ENCODE peak calls at places on chromosomes 4 and X, in ten cellular contexts. One of them, this sample, is unnamed.

GRCh38 chr4:157896726-157897125 is 276.1 kb downstream of the GASK1B start:
- DNase-seq in stimulated activated CD4-positive, alpha-beta T cell treated with anti-CD3 and anti-CD28 coated beads, Interleukin-15, amount 100 ng/mL, for 24 hours: no peak
- DNase-seq in RWPE2: no peak
- DNase-seq in ascending aorta: no peak
- DNase-seq in right lobe of liver: no peak
- DNase-seq in cardiac fibroblast: no peak
- DNase-seq in AG09319: no peak
- DNase-seq in HFF-Myc: no peak
- DNase-seq in left colon: no peak
- DNase-seq in stimulated activated CD8-positive, alpha-beta memory T cell treated with anti-CD3 and anti-CD28 coated beads, Interleukin-2, amount 100 ng/mL, for 1 hour: no peak
- DNase-seq in this sample: no peak

GRCh38 chr4:123477804-123478209 is 81.2 kb downstream of the SPRY1 start:
- DNase-seq in HFF-Myc: no peak
- DNase-seq in stimulated activated CD4-positive, alpha-beta T cell treated with anti-CD3 and anti-CD28 coated beads, Interleukin-15, amount 100 ng/mL, for 24 hours: peak; percentile 50
- DNase-seq in left colon: no peak
- DNase-seq in AG09319: no peak
- DNase-seq in RWPE2: no peak
- DNase-seq in stimulated activated CD8-positive, alpha-beta memory T cell treated with anti-CD3 and anti-CD28 coated beads, Interleukin-2, amount 100 ng/mL, for 1 hour: peak; percentile 19
- DNase-seq in cardiac fibroblast: peak; percentile 63
- DNase-seq in right lobe of liver: no peak
- DNase-seq in ascending aorta: peak; percentile 50
- DNase-seq in this sample: peak; percentile 80

GRCh38 chr4:8038702-8039251 is 99.1 kb upstream of the AFAP1 start:
- DNase-seq in left colon: no peak
- DNase-seq in AG09319: no peak
- DNase-seq in HFF-Myc: no peak
- DNase-seq in cardiac fibroblast: no peak
- DNase-seq in right lobe of liver: no peak
- DNase-seq in stimulated activated CD4-positive, alpha-beta T cell treated with anti-CD3 and anti-CD28 coated beads, Interleukin-15, amount 100 ng/mL, for 24 hours: no peak
- DNase-seq in RWPE2: no peak
- DNase-seq in stimulated activated CD8-positive, alpha-beta memory T cell treated with anti-CD3 and anti-CD28 coated beads, Interleukin-2, amount 100 ng/mL, for 1 hour: no peak
- DNase-seq in ascending aorta: no peak
- DNase-seq in this sample: no peak

GRCh38 chr4:144403903-144404302 is 242.1 kb upstream of the HHIP start:
- DNase-seq in stimulated activated CD4-positive, alpha-beta T cell treated with anti-CD3 and anti-CD28 coated beads, Interleukin-15, amount 100 ng/mL, for 24 hours: no peak
- DNase-seq in HFF-Myc: no peak
- DNase-seq in cardiac fibroblast: no peak
- DNase-seq in stimulated activated CD8-positive, alpha-beta memory T cell treated with anti-CD3 and anti-CD28 coated beads, Interleukin-2, amount 100 ng/mL, for 1 hour: no peak
- DNase-seq in left colon: no peak
- DNase-seq in RWPE2: no peak
- DNase-seq in AG09319: no peak
- DNase-seq in right lobe of liver: no peak
- DNase-seq in ascending aorta: no peak
- DNase-seq in this sample: no peak

GRCh38 chrX:71514367-71515038 is 18.4 kb upstream of the OGT start:
- DNase-seq in cardiac fibroblast: no peak
- DNase-seq in RWPE2: no peak
- DNase-seq in left colon: no peak
- DNase-seq in ascending aorta: no peak
- DNase-seq in stimulated activated CD8-positive, alpha-beta memory T cell treated with anti-CD3 and anti-CD28 coated beads, Interleukin-2, amount 100 ng/mL, for 1 hour: no peak
- DNase-seq in right lobe of liver: no peak
- DNase-seq in stimulated activated CD4-positive, alpha-beta T cell treated with anti-CD3 and anti-CD28 coated beads, Interleukin-15, amount 100 ng/mL, for 24 hours: peak; percentile 27
- DNase-seq in AG09319: no peak
- DNase-seq in HFF-Myc: no peak
- DNase-seq in this sample: peak; percentile 13

GRCh38 chr4:135917016-135917415 is 1615.3 kb downstream of the PCDH18 start:
- DNase-seq in right lobe of liver: no peak
- DNase-seq in left colon: no peak
- DNase-seq in stimulated activated CD4-positive, alpha-beta T cell treated with anti-CD3 and anti-CD28 coated beads, Interleukin-15, amount 100 ng/mL, for 24 hours: no peak
- DNase-seq in AG09319: no peak
- DNase-seq in stimulated activated CD8-positive, alpha-beta memory T cell treated with anti-CD3 and anti-CD28 coated beads, Interleukin-2, amount 100 ng/mL, for 1 hour: no peak
- DNase-seq in RWPE2: no peak
- DNase-seq in cardiac fibroblast: no peak
- DNase-seq in HFF-Myc: no peak
- DNase-seq in ascending aorta: no peak
- DNase-seq in this sample: no peak

GRCh38 chr4:130288576-130288975 is 1192.6 kb downstream of the C4orf33 start:
- DNase-seq in cardiac fibroblast: no peak
- DNase-seq in stimulated activated CD4-positive, alpha-beta T cell treated with anti-CD3 and anti-CD28 coated beads, Interleukin-15, amount 100 ng/mL, for 24 hours: no peak
- DNase-seq in right lobe of liver: no peak
- DNase-seq in HFF-Myc: no peak
- DNase-seq in left colon: no peak
- DNase-seq in ascending aorta: no peak
- DNase-seq in AG09319: no peak
- DNase-seq in RWPE2: no peak
- DNase-seq in stimulated activated CD8-positive, alpha-beta memory T cell treated with anti-CD3 and anti-CD28 coated beads, Interleukin-2, amount 100 ng/mL, for 1 hour: no peak
- DNase-seq in this sample: no peak

GRCh38 chr4:10061650-10062415 is 40.5 kb upstream of the SLC2A9 start:
- DNase-seq in ascending aorta: no peak
- DNase-seq in cardiac fibroblast: no peak
- DNase-seq in AG09319: no peak
- DNase-seq in left colon: no peak
- DNase-seq in HFF-Myc: no peak
- DNase-seq in RWPE2: no peak
- DNase-seq in stimulated activated CD8-positive, alpha-beta memory T cell treated with anti-CD3 and anti-CD28 coated beads, Interleukin-2, amount 100 ng/mL, for 1 hour: no peak
- DNase-seq in right lobe of liver: no peak
- DNase-seq in stimulated activated CD4-positive, alpha-beta T cell treated with anti-CD3 and anti-CD28 coated beads, Interleukin-15, amount 100 ng/mL, for 24 hours: no peak
- DNase-seq in this sample: no peak

GRCh38 chr4:74223801-74224200 is 65.9 kb downstream of the MTHFD2L start:
- DNase-seq in AG09319: no peak
- DNase-seq in ascending aorta: no peak
- DNase-seq in RWPE2: no peak
- DNase-seq in left colon: no peak
- DNase-seq in stimulated activated CD8-positive, alpha-beta memory T cell treated with anti-CD3 and anti-CD28 coated beads, Interleukin-2, amount 100 ng/mL, for 1 hour: no peak
- DNase-seq in cardiac fibroblast: peak; percentile 57
- DNase-seq in HFF-Myc: no peak
- DNase-seq in stimulated activated CD4-positive, alpha-beta T cell treated with anti-CD3 and anti-CD28 coated beads, Interleukin-15, amount 100 ng/mL, for 24 hours: no peak
- DNase-seq in right lobe of liver: no peak
- DNase-seq in this sample: no peak

GRCh38 chr4:2402453-2402852 is 16.0 kb downstream of the ZFYVE28 start:
- DNase-seq in cardiac fibroblast: no peak
- DNase-seq in ascending aorta: no peak
- DNase-seq in HFF-Myc: no peak
- DNase-seq in right lobe of liver: no peak
- DNase-seq in RWPE2: no peak
- DNase-seq in stimulated activated CD8-positive, alpha-beta memory T cell treated with anti-CD3 and anti-CD28 coated beads, Interleukin-2, amount 100 ng/mL, for 1 hour: no peak
- DNase-seq in stimulated activated CD4-positive, alpha-beta T cell treated with anti-CD3 and anti-CD28 coated beads, Interleukin-15, amount 100 ng/mL, for 24 hours: peak; percentile 19
- DNase-seq in AG09319: no peak
- DNase-seq in left colon: no peak
- DNase-seq in this sample: no peak

GRCh38 chr4:46441116-46441859 is 51.4 kb upstream of the GABRA2 start:
- DNase-seq in RWPE2: no peak
- DNase-seq in HFF-Myc: no peak
- DNase-seq in right lobe of liver: no peak
- DNase-seq in ascending aorta: no peak
- DNase-seq in stimulated activated CD8-positive, alpha-beta memory T cell treated with anti-CD3 and anti-CD28 coated beads, Interleukin-2, amount 100 ng/mL, for 1 hour: no peak
- DNase-seq in cardiac fibroblast: no peak
- DNase-seq in AG09319: no peak
- DNase-seq in stimulated activated CD4-positive, alpha-beta T cell treated with anti-CD3 and anti-CD28 coated beads, Interleukin-15, amount 100 ng/mL, for 24 hours: no peak
- DNase-seq in left colon: no peak
- DNase-seq in this sample: no peak

GRCh38 chr4:113483131-113483530 is 278.4 kb downstream of the CAMK2D start:
- DNase-seq in AG09319: no peak
- DNase-seq in stimulated activated CD8-positive, alpha-beta memory T cell treated with anti-CD3 and anti-CD28 coated beads, Interleukin-2, amount 100 ng/mL, for 1 hour: no peak
- DNase-seq in RWPE2: no peak
- DNase-seq in ascending aorta: no peak
- DNase-seq in HFF-Myc: no peak
- DNase-seq in cardiac fibroblast: no peak
- DNase-seq in left colon: no peak
- DNase-seq in stimulated activated CD4-positive, alpha-beta T cell treated with anti-CD3 and anti-CD28 coated beads, Interleukin-15, amount 100 ng/mL, for 24 hours: no peak
- DNase-seq in right lobe of liver: no peak
- DNase-seq in this sample: no peak

GRCh38 chrX:110440016-110440805 is 81.6 kb downstream of the RTL9 start:
- DNase-seq in AG09319: no peak
- DNase-seq in right lobe of liver: no peak
- DNase-seq in cardiac fibroblast: no peak
- DNase-seq in left colon: no peak
- DNase-seq in stimulated activated CD8-positive, alpha-beta memory T cell treated with anti-CD3 and anti-CD28 coated beads, Interleukin-2, amount 100 ng/mL, for 1 hour: no peak
- DNase-seq in ascending aorta: no peak
- DNase-seq in stimulated activated CD4-positive, alpha-beta T cell treated with anti-CD3 and anti-CD28 coated beads, Interleukin-15, amount 100 ng/mL, for 24 hours: no peak
- DNase-seq in HFF-Myc: no peak
- DNase-seq in RWPE2: no peak
- DNase-seq in this sample: no peak

This sample was measured in stimulated activated naive CD8-positive, alpha-beta T cell treated with anti-CD3 and anti-CD28 coated beads, Interleukin-15, Interleukin-2, amounts not matched to agents 100 U/mL and 50 U/mL, for 24 hours.